ENCODE peak calls at places on chromosomes 11 and 22, in seven cellular contexts. J, G, B, P, S, H and C are unnamed samples.

GRCh38 chr11:129223260-129223659 is 31.1 kb upstream of the ARHGAP32 start:
- DNase-seq in J (no peak), G (no peak), B (peak; percentile 7), P (no peak), S (no peak), H (no peak), C (no peak)

GRCh38 chr11:115128226-115128625 is 376.0 kb downstream of the CADM1 start:
- DNase-seq in J (no peak), G (no peak), B (no peak), P (no peak), S (no peak), H (no peak), C (no peak)

GRCh38 chr22:37748659-37749058 is 51.8 kb downstream of the TRIOBP start:
- DNase-seq in J (no peak), G (no peak), B (no peak), P (no peak), S (no peak), H (no peak), C (no peak)

GRCh38 chr11:122405788-122406341 is 249.7 kb upstream of the UBASH3B start:
- DNase-seq in J (no peak), G (no peak), B (no peak), P (peak; percentile 81), S (no peak), H (no peak), C (no peak)

GRCh38 chr11:10407055-10407454 is 48.0 kb upstream of the AMPD3 start:
- DNase-seq in J (no peak), G (no peak), B (peak; percentile 76), P (peak; percentile 63), S (peak; percentile 54), H (no peak), C (peak; percentile 93)

GRCh38 chr11:65423516-65424199 is 1.1 kb downstream of the NEAT1 start:
- DNase-seq in J (no peak), G (no peak), B (no peak), P (peak; percentile 32), S (no peak), H (no peak), C (no peak)

GRCh38 chr22:46068908-46069481 is 81.3 kb upstream of the PPARA start:
- DNase-seq in J (no peak), G (no peak), B (peak; percentile 14), P (peak; percentile 49), S (no peak), H (no peak), C (no peak)

GRCh38 chr22:24059121-24059520 is 48.0 kb downstream of the CABIN1 start:
- DNase-seq in J (no peak), G (no peak), B (peak; percentile 52), P (peak; percentile 99), S (no peak), H (no peak), C (peak; percentile 49)

GRCh38 chr22:42700901-42701300 is 19.8 kb downstream of the A4GALT start:
- DNase-seq in J (no peak), G (no peak), B (no peak), P (no peak), S (no peak), H (no peak), C (no peak)

GRCh38 chr22:23070418-23071162 is at the start of gene GNAZ:
- DNase-seq in J (no peak), G (peak; percentile 51), B (no peak), P (no peak), S (peak; percentile 30), H (peak; percentile 60), C (peak; percentile 38)

GRCh38 chr22:43004362-43005035 is 10.4 kb downstream of the PACSIN2 start:
- DNase-seq in J (no peak), G (no peak), B (peak; percentile 82), P (no peak), S (no peak), H (no peak), C (no peak)

GRCh38 chr11:78935408-78936101 is 360.9 kb upstream of the NARS2 start:
- DNase-seq in J (no peak), G (no peak), B (no peak), P (no peak), S (no peak), H (no peak), C (no peak)
- H4K8ac ChIP-seq in J (no peak overlapping the region), G (no peak overlapping the region), B (no peak overlapping the region), P (no peak overlapping the region), S (no peak overlapping the region), H (no peak overlapping the region), C (no peak overlapping the region)

GRCh38 chr22:19122752-19123492 is 710 bp upstream of the DGCR2 start:
- DNase-seq in J (no peak), G (no peak), B (no peak), P (peak; percentile 5), S (peak; percentile 69), H (no peak), C (peak; percentile 15)

GRCh38 chr22:19119949-19120348 is 2.3 kb downstream of the DGCR2 start:
- DNase-seq in J (no peak), G (no peak), B (no peak), P (no peak), S (no peak), H (no peak), C (no peak)

GRCh38 chr22:19121631-19122142 is 525 bp downstream of the DGCR2 start:
- DNase-seq in J (no peak), G (peak; percentile 24), B (no peak), P (peak; percentile 7), S (peak; percentile 59), H (peak; percentile 53), C (peak; percentile 65)

GRCh38 chr22:19122143-19122751 is at the start of gene DGCR2:
- DNase-seq in J (peak; percentile 91), G (peak; percentile 97), B (peak; percentile 95), P (peak; percentile 94), S (peak; percentile 98), H (peak; percentile 98), C (peak; percentile 98)

DNA sequence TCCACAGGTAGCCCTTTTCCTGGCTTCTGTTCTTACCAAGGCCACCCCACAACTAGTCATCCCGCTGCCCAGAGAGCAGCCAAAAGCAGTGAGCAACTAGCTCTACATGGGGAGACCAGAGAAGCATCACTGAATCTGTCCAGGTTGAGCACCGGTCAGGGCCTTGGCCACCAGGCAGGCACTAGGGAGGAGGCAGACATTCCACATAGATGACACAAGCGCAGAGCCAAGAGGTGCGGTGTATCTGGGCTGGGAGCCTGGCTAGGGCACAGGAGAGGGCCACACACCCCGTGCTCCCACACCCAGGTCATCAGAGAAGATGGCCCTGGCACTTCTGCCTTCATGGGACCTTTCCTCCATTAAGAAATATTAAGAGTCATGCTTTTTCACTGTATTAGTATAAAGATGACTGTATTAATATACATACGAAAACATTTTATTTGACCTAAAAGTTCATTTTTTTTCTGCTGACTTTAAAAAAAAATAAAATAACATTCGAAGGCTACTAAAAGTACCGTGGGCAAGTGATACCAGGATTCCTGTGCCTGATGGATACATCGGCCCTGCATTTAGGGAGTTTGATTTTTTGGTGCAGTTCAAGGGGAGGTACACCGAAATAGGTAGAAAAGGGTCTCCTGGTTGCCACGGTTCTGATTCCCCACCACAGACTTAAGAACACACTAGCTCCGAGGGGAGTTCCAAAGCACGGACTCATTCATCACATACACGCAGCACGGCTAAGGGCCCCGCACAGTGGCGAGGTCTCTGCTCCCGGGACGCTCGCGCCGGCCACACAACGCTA is 1.2 kb downstream of the DGCR2 start:
- DNase-seq in J (no peak), G (no peak), B (peak; percentile 69), P (peak; percentile 33), S (peak; percentile 88), H (peak; percentile 57), C (peak; percentile 73)
- H2BK5ac ChIP-seq in J (no peak overlapping the region), G (peak overlapping the region; percentile 95), B (no peak overlapping the region), P (no peak overlapping the region), S (no peak overlapping the region), H (no peak overlapping the region), C (no peak overlapping the region)

GRCh38 chr11:27873664-27874063 is 173.4 kb upstream of the BDNF start:
- DNase-seq in J (no peak), G (no peak), B (no peak), P (no peak), S (peak; percentile 19), H (no peak), C (no peak)

GRCh38 chr11:27870985-27871485 is 170.8 kb upstream of the BDNF start:
- DNase-seq in J (no peak), G (no peak), B (no peak), P (no peak), S (no peak), H (no peak), C (no peak)

GRCh38 chr11:27876209-27876775 is 176.0 kb upstream of the BDNF start:
- DNase-seq in J (no peak), G (no peak), B (no peak), P (no peak), S (no peak), H (no peak), C (no peak)

GRCh38 chr11:27874998-27875397 is 174.7 kb upstream of the BDNF start:
- DNase-seq in J (no peak), G (no peak), B (no peak), P (no peak), S (no peak), H (no peak), C (no peak)

DNA sequence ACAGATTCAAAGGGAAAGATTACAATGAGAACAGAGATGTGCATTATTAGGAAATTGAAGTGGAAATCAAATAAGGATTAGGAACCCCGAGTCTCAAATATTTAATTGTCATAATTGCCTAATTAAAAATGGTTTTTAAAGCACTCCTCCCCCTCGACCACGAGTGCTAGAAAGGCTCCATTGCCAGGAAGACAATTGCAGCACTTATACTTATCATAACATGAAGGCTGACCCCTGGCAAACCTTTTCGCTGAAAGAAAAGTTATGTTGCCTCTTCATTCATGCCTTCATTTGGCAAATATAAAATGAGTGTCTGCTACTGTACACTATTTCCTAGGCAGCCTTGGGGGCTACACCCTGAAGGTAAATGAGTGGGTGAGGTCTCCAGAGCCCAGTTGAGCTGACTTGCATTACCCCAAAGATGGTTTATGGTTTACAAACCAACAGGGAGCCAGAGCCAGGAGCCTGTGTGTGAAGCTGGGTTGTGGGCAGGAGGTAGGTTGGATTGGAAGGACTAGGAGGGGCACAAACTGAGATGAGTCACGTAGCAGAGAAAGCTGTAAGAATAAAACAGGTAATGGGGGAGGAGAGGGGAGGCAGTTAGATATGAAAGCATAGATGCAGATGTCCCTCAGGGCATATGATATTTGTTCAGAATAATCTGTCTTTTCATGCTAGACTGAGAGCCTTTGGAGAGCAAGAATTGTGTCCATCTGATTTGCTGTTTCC is 175.4 kb upstream of the BDNF start:
- DNase-seq in J (no peak), G (no peak), B (no peak), P (no peak), S (no peak), H (no peak), C (no peak)
- H4K8ac ChIP-seq in J (no peak overlapping the region), G (no peak overlapping the region), B (no peak overlapping the region), P (no peak overlapping the region), S (no peak overlapping the region), H (no peak overlapping the region), C (no peak overlapping the region)

GRCh38 chr11:128189823-128190222 is 397.5 kb downstream of the ETS1 start:
- DNase-seq in J (no peak), G (no peak), B (no peak), P (no peak), S (no peak), H (no peak), C (no peak)

GRCh38 chr11:128187377-128187776 is 400.0 kb downstream of the ETS1 start:
- DNase-seq in J (no peak), G (no peak), B (no peak), P (no peak), S (no peak), H (no peak), C (no peak)

GRCh38 chr11:128188346-128189115 is 398.8 kb downstream of the ETS1 start:
- DNase-seq in J (no peak), G (no peak), B (no peak), P (no peak), S (peak; percentile 53), H (no peak), C (peak; percentile 83)

GRCh38 chr11:128187829-128188228 is 399.5 kb downstream of the ETS1 start:
- DNase-seq in J (no peak), G (no peak), B (no peak), P (peak; percentile 48), S (no peak), H (no peak), C (no peak)

GRCh38 chr11:128190312-128190711 is 397.0 kb downstream of the ETS1 start:
- DNase-seq in J (no peak), G (no peak), B (no peak), P (no peak), S (no peak), H (no peak), C (no peak)
- H2BK5ac ChIP-seq in J (no peak overlapping the region), G (no peak overlapping the region), B (no peak overlapping the region), P (no peak overlapping the region), S (no peak overlapping the region), H (no peak overlapping the region), C (no peak overlapping the region)